ENCODE peak calls at places on chromosomes 3 and 15, in six cellular contexts. R is NCI-H524 treated with DMSO at 0.1 percent for 48 hours; E is posterior vena cava; L is myocyte; D is NAMALWA; J is naive thymus-derived CD4-positive, alpha-beta T cell. C is an unnamed sample.

GRCh38 chr3:193743702-193744047 is 150.7 kb downstream of the OPA1 start:
- DNase-seq in L (no peak), E (no peak), R (no peak), J (no peak), D (peak), C (no peak)

GRCh38 chr3:184815046-184815930 is 3.3 kb downstream of the VPS8 start:
- DNase-seq in J (peak), L (peak), D (no peak), E (no peak), R (no peak), C (no peak)

GRCh38 chr3:149332227-149332765 is 1.1 kb downstream of the TM4SF18 start:
- DNase-seq in R (no peak), E (no peak), L (no peak), D (no peak), J (no peak), C (no peak)

GRCh38 chr3:172658344-172659245 is 52.3 kb downstream of the NCEH1 start:
- DNase-seq in R (no peak), L (peak), E (no peak), D (no peak), J (no peak), C (no peak)

GRCh38 chr15:81184188-81184587 is 12.5 kb upstream of the IL16 start:
- DNase-seq in J (no peak), D (no peak), E (peak), L (peak), R (no peak), C (no peak)

GRCh38 chr3:184691397-184692131 is 20.3 kb downstream of the MAGEF1 start:
- DNase-seq in R (no peak), E (peak), L (peak), J (no peak), D (no peak), C (no peak)

GRCh38 chr15:74988007-74988800 is 7.2 kb upstream of the SCAMP5 start:
- DNase-seq in J (peak), L (peak), E (peak), D (peak), R (no peak), C (peak)

GRCh38 chr3:125146601-125147490 is 65.7 kb downstream of the SLC12A8 start:
- DNase-seq in L (no peak), D (no peak), E (peak), J (no peak), R (no peak), C (no peak)

GRCh38 chr3:38121832-38122461 is 15.0 kb downstream of the ACAA1 start:
- DNase-seq in L (no peak), J (no peak), R (no peak), E (peak), D (no peak), C (no peak)

GRCh38 chr15:79101866-79102581 is 11.4 kb upstream of the RASGRF1 start:
- DNase-seq in E (no peak), D (no peak), L (no peak), J (no peak), R (no peak), C (no peak)

GRCh38 chr15:101053261-101053660 is 134.1 kb downstream of the LRRK1 start:
- DNase-seq in R (no peak), E (peak), D (no peak), J (no peak), L (no peak), C (no peak)

GRCh38 chr3:135328036-135328435 is 533.0 kb downstream of the EPHB1 start:
- DNase-seq in L (no peak), E (no peak), J (no peak), R (no peak), D (no peak), C (no peak)

GRCh38 chr3:66490214-66490613 is 10.6 kb downstream of the LRIG1 start:
- DNase-seq in J (no peak), R (no peak), L (no peak), E (no peak), D (peak), C (no peak)

GRCh38 chr3:191254098-191254873 is 55.2 kb downstream of the OSTN start:
- DNase-seq in D (no peak), R (no peak), J (no peak), E (no peak), L (no peak), C (no peak)

GRCh38 chr3:150384517-150385212 is 23.4 kb upstream of the TSC22D2 start:
- DNase-seq in L (no peak), D (peak), J (peak), R (no peak), E (no peak), C (no peak)

GRCh38 chr3:62586356-62586755 is 213.0 kb upstream of the FEZF2 start:
- DNase-seq in L (peak), R (no peak), J (no peak), D (no peak), E (no peak), C (no peak)

GRCh38 chr3:59879033-59879655 is 829.3 kb upstream of the CFAP20DC start:
- DNase-seq in D (no peak), J (no peak), L (no peak), R (no peak), E (no peak), C (no peak)

GRCh38 chr3:53140575-53141467 is 10.6 kb upstream of the RFT1 start:
- DNase-seq in L (peak), D (no peak), R (no peak), J (no peak), E (peak), C (no peak)

GRCh38 chr3:184368116-184368803 is 6.8 kb downstream of the POLR2H start:
- DNase-seq in L (no peak), J (no peak), E (peak), D (no peak), R (no peak), C (no peak)

GRCh38 chr3:126117786-126118185 is 33.9 kb upstream of the SLC41A3 start:
- DNase-seq in R (no peak), J (no peak), D (no peak), E (peak), L (no peak), C (peak)

GRCh38 chr3:54344601-54345216 is 222.4 kb downstream of the CACNA2D3 start:
- DNase-seq in R (no peak), L (no peak), J (no peak), D (no peak), E (no peak), C (no peak)

GRCh38 chr3:46923559-46924350 is 46.2 kb downstream of the PTH1R start:
- DNase-seq in E (peak), D (peak), J (peak), R (no peak), L (peak), C (peak)

GRCh38 chr3:126124896-126125295 is 41.0 kb upstream of the SLC41A3 start:
- DNase-seq in L (no peak), R (no peak), J (no peak), E (peak), D (no peak), C (no peak)

GRCh38 chr15:69059170-69059943 is 44.9 kb downstream of the NOX5 start:
- DNase-seq in R (peak), L (peak), D (peak), J (peak), E (peak), C (no peak)

GRCh38 chr15:93048759-93049161 is 40.3 kb downstream of the RGMA start:
- DNase-seq in J (no peak), L (peak), E (no peak), R (no peak), D (no peak), C (no peak)

GRCh38 chr3:107752202-107752990 is 229.6 kb downstream of the BBX start:
- DNase-seq in D (peak), E (no peak), J (no peak), L (peak), R (peak), C (no peak)

GRCh38 chr3:144586382-144586781 is 614.8 kb downstream of the DIPK2A start:
- DNase-seq in J (no peak), D (no peak), L (peak), E (no peak), R (no peak), C (no peak)

GRCh38 chr3:102230057-102230456 is 204.8 kb upstream of the ZPLD1 start:
- DNase-seq in D (peak), E (no peak), R (no peak), J (no peak), L (no peak), C (no peak)

GRCh38 chr15:89330881-89331595 is 3.6 kb downstream of the POLG start:
- DNase-seq in R (no peak), E (no peak), J (no peak), D (no peak), L (peak), C (no peak)

GRCh38 chr15:64624242-64624641 is 151.1 kb downstream of the RBPMS2 start:
- DNase-seq in E (no peak), L (no peak), R (no peak), J (peak), D (no peak), C (no peak)

GRCh38 chr3:155086041-155086440 is 5.9 kb downstream of the MME start:
- DNase-seq in L (no peak), E (no peak), J (no peak), R (no peak), D (no peak), C (no peak)

GRCh38 chr3:101414121-101414520 is 93.7 kb upstream of the IMPG2 start:
- DNase-seq in J (no peak), R (no peak), E (no peak), L (peak), D (no peak), C (no peak)

GRCh38 chr3:11919390-11919789 is 72.7 kb upstream of the TAMM41 start:
- DNase-seq in J (no peak), D (no peak), L (no peak), R (no peak), E (no peak), C (no peak)

GRCh38 chr3:73415118-73415517 is 209.6 kb downstream of the PDZRN3 start:
- DNase-seq in L (no peak), J (no peak), E (no peak), D (no peak), R (no peak), C (no peak)

GRCh38 chr3:157393076-157393475 is 43.6 kb upstream of the PTX3 start:
- DNase-seq in R (no peak), J (no peak), D (no peak), E (no peak), L (no peak), C (no peak)

GRCh38 chr3:54642147-54642546 is 285.7 kb downstream of the LRTM1 start:
- DNase-seq in D (no peak), E (no peak), J (no peak), R (no peak), L (no peak), C (no peak)

GRCh38 chr15:46293550-46293949 is 658.7 kb downstream of the SQOR start:
- DNase-seq in L (no peak), R (no peak), J (no peak), E (no peak), D (no peak), C (no peak)

GRCh38 chr3:60536420-60536819 is 714.8 kb downstream of the FHIT start:
- DNase-seq in E (no peak), D (peak), R (no peak), L (no peak), J (no peak), C (no peak)

C was measured in chondrocyte.